ENCODE peak calls at places on chromosomes 4 and X, in six cellular contexts. U is type B pancreatic cell, P is GM20000, N is nephron progenitor cell, A is lower lobe of right lung, H is foreskin keratinocyte. L is an unnamed sample.

GRCh38 chrX:15749642-15750610 is 11.9 kb downstream of the CA5B start:
- DNase-seq in U (no peak), P (peak), N (no peak), A (peak), H (no peak), L (no peak)

GRCh38 chrX:125205918-125206665 is 113.6 kb upstream of the TEX13C start:
- DNase-seq in U (no peak), P (no peak), N (peak), A (no peak), H (no peak), L (no peak)

GRCh38 chr4:2768921-2769336 is 12.8 kb upstream of the TNIP2 start:
- DNase-seq in U (no peak), P (no peak), N (no peak), A (peak), H (no peak), L (no peak)

GRCh38 chrX:7399373-7399772 is 251.4 kb upstream of the PUDP start:
- DNase-seq in U (no peak), P (no peak), N (no peak), A (no peak), H (no peak), L (no peak)

GRCh38 chr4:101102114-101102752 is 245.1 kb downstream of the PPP3CA start:
- DNase-seq in U (no peak), P (no peak), N (no peak), A (no peak), H (no peak), L (no peak)

GRCh38 chrX:1355131-1355799 is 18.7 kb downstream of the IL3RA start:
- DNase-seq in U (no peak), P (no peak), N (peak), A (peak), H (no peak), L (no peak)

GRCh38 chr4:153623491-153623890 is 60.6 kb upstream of the TLR2 start:
- DNase-seq in U (no peak), P (no peak), N (no peak), A (no peak), H (no peak), L (no peak)

GRCh38 chr4:3291411-3291968 is 1.3 kb upstream of the RGS12 start:
- DNase-seq in U (peak), P (no peak), N (no peak), A (peak), H (no peak), L (no peak)

GRCh38 chrX:115255003-115255402 is 21.1 kb upstream of the LRCH2 start:
- DNase-seq in U (no peak), P (no peak), N (no peak), A (no peak), H (no peak), L (no peak)

GRCh38 chrX:3584415-3584996 is 128.9 kb downstream of the PRKX start:
- DNase-seq in U (no peak), P (no peak), N (no peak), A (no peak), H (no peak), L (no peak)

GRCh38 chrX:9825129-9825865 is 39.1 kb downstream of the SHROOM2 start:
- DNase-seq in U (no peak), P (no peak), N (no peak), A (no peak), H (no peak), L (no peak)

GRCh38 chr4:6391186-6391851 is 81.1 kb downstream of the PPP2R2C start:
- DNase-seq in U (no peak), P (no peak), N (no peak), A (no peak), H (no peak), L (no peak)

GRCh38 chrX:55008571-55009358 is 8.6 kb downstream of the APEX2 start:
- DNase-seq in U (no peak), P (peak), N (no peak), A (no peak), H (peak), L (peak)

GRCh38 chr4:4845027-4845426 is 14.4 kb upstream of the MSX1 start:
- DNase-seq in U (no peak), P (no peak), N (no peak), A (no peak), H (no peak), L (no peak)

GRCh38 chrX:136752796-136753195 is 27.9 kb downstream of the ARHGEF6 start:
- DNase-seq in U (no peak), P (no peak), N (no peak), A (no peak), H (no peak), L (no peak)

GRCh38 chr4:139977838-139978604 is 176.0 kb downstream of the MAML3 start:
- DNase-seq in U (no peak), P (peak), N (no peak), A (no peak), H (no peak), L (no peak)

GRCh38 chr4:143399113-143399949 is 62.7 kb downstream of the GAB1 start:
- DNase-seq in U (no peak), P (peak), N (no peak), A (no peak), H (no peak), L (peak)

GRCh38 chrX:96971812-96972211 is 88.1 kb downstream of the RPA4 start:
- DNase-seq in U (no peak), P (no peak), N (no peak), A (no peak), H (no peak), L (no peak)

GRCh38 chr4:163565228-163566040 is 70.9 kb downstream of the TMA16 start:
- DNase-seq in U (no peak), P (no peak), N (no peak), A (no peak), H (no peak), L (no peak)

GRCh38 chr4:154024097-154024496 is 235.2 kb upstream of the SFRP2 start:
- DNase-seq in U (no peak), P (no peak), N (no peak), A (no peak), H (no peak), L (peak)

GRCh38 chr4:104491396-104491821 is 3.3 kb downstream of the CXXC4 start:
- DNase-seq in U (peak), P (peak), N (peak), A (peak), H (no peak), L (peak)

GRCh38 chr4:57426779-57427395 is 316.7 kb upstream of the IGFBP7 start:
- DNase-seq in U (peak), P (peak), N (peak), A (peak), H (peak), L (peak)

GRCh38 chr4:77821775-77822174 is 2.6 kb upstream of the CNOT6L start:
- DNase-seq in U (no peak), P (no peak), N (no peak), A (no peak), H (no peak), L (peak)

GRCh38 chrX:132750312-132751042 is 208.0 kb downstream of the HS6ST2 start:
- DNase-seq in U (no peak), P (no peak), N (no peak), A (no peak), H (no peak), L (peak)

GRCh38 chrX:16524327-16524726 is 125.6 kb upstream of the S100G start:
- DNase-seq in U (no peak), P (no peak), N (no peak), A (no peak), H (no peak), L (no peak)

GRCh38 chr4:96472103-96472867 is 632.4 kb downstream of the PDHA2 start:
- DNase-seq in U (no peak), P (no peak), N (no peak), A (no peak), H (peak), L (no peak)

GRCh38 chr4:25330905-25331816 is 18.6 kb downstream of the ZCCHC4 start:
- DNase-seq in U (no peak), P (peak), N (no peak), A (no peak), H (no peak), L (no peak)

GRCh38 chrX:115408736-115409390 is 119.3 kb downstream of the LUZP4 start:
- DNase-seq in U (no peak), P (no peak), N (no peak), A (no peak), H (no peak), L (no peak)

GRCh38 chr4:73669410-73670183 is 49.4 kb upstream of the RASSF6 start:
- DNase-seq in U (no peak), P (no peak), N (no peak), A (no peak), H (no peak), L (no peak)

GRCh38 chr4:174598800-174599199 is 76.5 kb upstream of the HPGD start:
- DNase-seq in U (no peak), P (no peak), N (no peak), A (no peak), H (no peak), L (no peak)

GRCh38 chr4:173752610-173753009 is 222.6 kb upstream of the HAND2 start:
- DNase-seq in U (no peak), P (peak), N (peak), A (no peak), H (no peak), L (peak)

DNA sequence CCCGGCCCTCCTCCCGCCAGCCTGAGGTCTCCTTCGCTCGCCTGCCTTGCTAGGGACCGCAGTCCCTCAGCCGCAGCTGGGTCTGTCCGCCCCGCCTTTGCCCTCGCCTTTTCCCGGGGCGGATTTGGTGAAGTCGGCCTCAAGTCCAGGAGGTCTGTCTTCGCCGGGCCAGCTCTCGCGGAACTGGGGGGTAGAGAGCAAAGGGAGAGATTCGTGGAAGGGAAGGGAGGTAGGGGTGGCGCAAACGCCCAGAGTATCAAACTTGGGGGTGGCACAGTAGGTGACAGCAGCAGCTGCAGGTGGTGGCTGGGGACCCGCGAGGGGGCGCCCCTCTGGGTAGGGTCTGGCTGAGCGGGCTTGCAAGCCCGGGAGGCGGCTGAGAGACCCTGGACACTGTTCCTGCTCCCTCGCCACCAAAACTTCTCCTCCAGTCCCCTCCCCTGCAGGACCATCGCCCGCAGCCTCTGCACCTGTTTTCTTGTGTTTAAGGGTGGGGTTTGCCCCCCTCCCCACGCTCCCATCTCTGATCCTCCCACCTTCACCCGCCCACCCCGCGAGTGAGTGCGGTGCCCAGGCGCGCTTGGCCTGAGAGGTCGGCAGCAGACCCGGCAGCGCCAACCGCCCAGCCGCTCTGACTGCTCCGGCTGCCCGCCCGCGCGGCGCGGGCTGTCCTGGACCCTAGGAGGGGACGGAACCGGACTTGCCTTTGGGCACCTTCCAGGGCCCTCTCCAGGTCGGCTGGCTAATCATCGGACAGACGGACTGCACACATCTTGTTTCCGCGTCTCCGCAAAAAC is at the start of gene NPY2R:
- DNase-seq in U (peak), P (no peak), N (peak), A (peak), H (no peak), L (no peak)
- TF ChIP-seq CTCF in U (peak), P (no peak), N (peak), A (no peak), H (no peak), L (no peak)

GRCh38 chr4:8238061-8238511 is 31.5 kb upstream of the HTRA3 start:
- DNase-seq in U (no peak), P (no peak), N (no peak), A (peak), H (no peak), L (no peak)

GRCh38 chr4:8236141-8236919 is 33.2 kb upstream of the HTRA3 start:
- DNase-seq in U (no peak), P (no peak), N (no peak), A (peak), H (no peak), L (no peak)

GRCh38 chr4:8236920-8237195 is 32.7 kb upstream of the HTRA3 start:
- DNase-seq in U (no peak), P (no peak), N (no peak), A (peak), H (no peak), L (no peak)

GRCh38 chr4:8238515-8239053 is 31.0 kb upstream of the HTRA3 start:
- DNase-seq in U (no peak), P (peak), N (peak), A (peak), H (no peak), L (no peak)

DNA sequence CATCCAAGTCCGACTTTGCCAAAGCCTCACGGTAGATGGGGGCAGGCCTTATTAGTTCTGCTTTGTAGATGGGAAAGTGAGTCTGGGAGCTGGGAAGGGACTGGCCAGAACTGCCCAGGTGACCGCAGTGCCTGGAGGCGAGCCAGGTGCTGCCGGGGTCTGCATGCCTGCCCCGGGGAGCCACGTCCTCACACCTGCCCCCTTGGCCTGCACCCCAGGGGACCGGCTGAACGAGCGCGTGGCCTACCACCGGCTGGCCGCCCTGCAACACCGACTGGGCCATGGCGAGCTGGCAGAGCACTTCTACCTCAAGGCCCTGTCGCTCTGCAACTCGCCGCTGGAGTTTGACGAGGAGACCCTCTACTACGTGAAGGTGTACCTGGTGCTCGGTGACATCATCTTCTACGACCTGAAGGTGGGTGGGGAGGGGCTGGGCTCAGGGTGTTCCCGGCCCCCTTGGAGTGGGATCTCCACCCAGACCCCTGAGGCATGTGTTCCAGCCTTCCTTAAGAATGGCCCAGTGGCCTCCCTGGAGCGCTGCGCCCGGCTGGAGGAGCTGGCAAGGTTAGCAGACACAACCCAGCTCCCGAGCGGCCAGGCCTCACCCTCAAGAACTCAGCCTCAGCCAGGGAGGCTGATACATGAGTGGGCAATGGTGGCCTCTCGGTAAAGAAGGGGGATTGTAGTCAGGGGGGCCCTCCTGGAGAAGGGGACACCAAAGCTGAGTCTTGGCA is 32.1 kb upstream of the HTRA3 start:
- DNase-seq in U (no peak), P (no peak), N (no peak), A (peak), H (no peak), L (no peak)
- TF ChIP-seq CTCF in U (no peak), P (no peak), N (no peak), A (no peak), H (no peak), L (no peak)

DNA sequence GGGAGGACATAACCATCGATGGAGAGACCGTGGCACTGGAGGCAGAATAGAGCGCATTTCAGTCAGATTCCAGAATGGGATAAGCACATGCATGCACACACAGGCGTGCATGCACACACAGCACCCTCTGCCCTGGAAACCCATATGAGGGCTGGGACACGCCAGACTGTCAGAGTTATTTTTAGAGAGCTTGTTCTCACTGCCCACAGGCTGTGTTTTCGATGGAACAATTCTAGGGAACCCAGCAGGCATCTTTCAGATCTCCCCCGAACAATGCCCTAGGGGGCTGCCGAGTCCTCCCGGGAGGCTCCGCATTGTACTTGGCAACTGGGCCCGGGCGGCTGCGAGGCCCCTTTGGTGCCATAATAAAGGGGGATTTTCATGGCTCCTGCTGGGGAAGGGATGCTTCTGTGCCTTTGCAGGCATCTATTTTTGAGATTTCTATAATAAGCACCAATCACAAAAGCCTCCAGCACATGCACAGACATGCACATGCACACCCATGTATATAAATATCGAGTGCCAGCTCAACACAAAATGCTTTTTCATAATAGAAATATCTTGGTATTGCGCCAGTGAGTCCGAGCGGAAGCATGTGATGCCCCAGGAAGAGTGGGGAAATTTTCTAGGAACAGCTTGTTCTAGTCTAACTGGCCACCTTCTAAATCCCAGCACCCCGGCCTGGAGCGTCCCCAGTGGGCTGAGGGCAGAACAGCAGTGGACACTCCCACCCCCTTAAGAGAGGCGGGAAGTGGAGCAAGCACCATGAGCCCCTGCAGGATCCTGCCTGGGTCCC is 88.6 kb downstream of the PHKA2 start:
- DNase-seq in U (no peak), P (no peak), N (no peak), A (peak), H (peak), L (no peak)
- TF ChIP-seq CTCF in U (no peak), P (no peak), N (no peak), A (peak), H (peak), L (no peak)

DNA sequence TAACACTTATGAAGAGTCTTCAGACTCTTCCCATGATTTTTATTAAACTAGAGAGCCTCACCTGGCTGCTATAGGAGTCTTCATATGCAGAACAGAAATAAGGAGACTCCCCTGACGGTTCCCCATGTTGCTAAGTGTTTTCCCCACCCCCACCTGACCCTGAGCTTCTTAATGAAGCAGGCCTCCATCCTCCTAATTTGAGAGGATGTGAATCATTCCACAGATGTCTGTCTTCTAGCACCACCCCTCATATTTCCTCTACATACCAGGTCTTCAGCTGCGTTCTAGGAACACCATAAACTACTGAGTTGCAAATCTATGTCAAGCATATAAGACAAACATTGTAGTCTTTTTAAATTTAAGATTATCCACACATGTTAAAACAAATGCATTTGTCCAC is 36.9 kb downstream of the RP2 start:
- DNase-seq in U (no peak), P (no peak), N (no peak), A (no peak), H (no peak), L (peak)
- TF ChIP-seq CTCF in U (no peak), P (no peak), N (no peak), A (no peak), H (no peak), L (no peak)

GRCh38 chrX:131262738-131263679 is 26.1 kb downstream of the IGSF1 start:
- DNase-seq in U (no peak), P (no peak), N (peak), A (no peak), H (no peak), L (peak)
- TF ChIP-seq CTCF in U (peak), P (no peak), N (peak), A (no peak), H (no peak), L (peak)

GRCh38 chrX:14029425-14030247 is at the start of gene GEMIN8:
- DNase-seq in U (peak), P (peak), N (peak), A (peak), H (peak), L (peak)

GRCh38 chrX:14028473-14028872 is 1.2 kb downstream of the GEMIN8 start:
- DNase-seq in U (no peak), P (peak), N (no peak), A (no peak), H (no peak), L (no peak)

GRCh38 chrX:14029039-14029424 is 660 bp downstream of the GEMIN8 start:
- DNase-seq in U (no peak), P (no peak), N (no peak), A (no peak), H (no peak), L (peak)

GRCh38 chrX:14032383-14032782 is 2.7 kb upstream of the GEMIN8 start:
- DNase-seq in U (no peak), P (peak), N (peak), A (no peak), H (no peak), L (peak)

GRCh38 chrX:14030248-14030592 is 528 bp upstream of the GEMIN8 start:
- DNase-seq in U (no peak), P (peak), N (no peak), A (no peak), H (no peak), L (peak)
- TF ChIP-seq CTCF in U (no peak), P (no peak), N (no peak), A (no peak), H (no peak), L (no peak)

DNA sequence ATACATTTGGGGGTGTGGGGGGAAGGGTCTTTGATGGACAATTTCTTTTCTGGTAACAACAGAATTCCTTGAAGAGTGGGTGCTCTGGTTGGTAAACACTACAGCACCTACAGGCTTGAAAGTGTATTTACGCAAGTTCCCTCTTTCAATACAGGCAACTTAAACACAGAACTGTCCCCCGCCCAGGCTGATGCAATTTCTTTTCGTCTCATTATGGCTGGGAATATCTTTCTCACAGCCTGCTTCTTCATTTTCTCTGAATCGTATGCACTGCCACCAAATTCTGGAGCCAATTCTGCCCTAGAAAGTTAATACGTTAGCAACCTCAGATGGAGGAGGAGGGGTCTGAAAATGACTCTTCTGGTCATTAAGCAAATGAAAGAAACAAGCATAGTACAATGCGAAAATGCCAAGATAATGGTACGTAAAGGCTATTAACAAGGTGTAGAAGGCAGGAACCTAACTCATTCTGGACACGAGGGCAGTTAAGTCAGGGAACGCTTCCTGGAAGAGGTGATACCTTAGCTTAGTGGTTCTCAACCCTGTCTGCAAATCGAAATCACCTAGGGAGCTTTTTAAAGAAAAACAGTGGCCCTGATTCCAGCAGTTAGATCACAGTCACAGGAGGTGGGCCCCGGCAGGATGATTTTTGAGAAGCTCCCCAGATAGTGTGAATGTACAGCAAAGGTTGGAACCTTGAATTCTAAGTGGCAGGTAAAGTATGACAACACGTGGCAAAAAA is 1.0 kb downstream of the AGA start:
- DNase-seq in U (no peak), P (peak), N (no peak), A (peak), H (no peak), L (peak)
- TF ChIP-seq CTCF in U (peak), P (no peak), N (no peak), A (peak), H (peak), L (peak)